ENCODE peak calls at places on chromosome 13, in five cellular contexts. O is IMR-90, V is spleen, L is testis, K is transverse colon. Z is an unnamed sample.

GRCh38 chr13:93640452-93640851 is 413.8 kb downstream of the GPC6 start:
- DNase-seq in O (no peak), V (no peak), L (no peak), K (no peak), Z (no peak)

GRCh38 chr13:38952827-38953226 is 37.8 kb downstream of the STOML3 start:
- DNase-seq in O (no peak), V (no peak), L (no peak), K (no peak), Z (no peak)

GRCh38 chr13:113231306-113232207 is 22.1 kb downstream of the CUL4A start:
- DNase-seq in O (no peak), V (no peak), L (no peak), K (no peak), Z (no peak)

GRCh38 chr13:35836476-35836875 is 294.7 kb downstream of the DCLK1 start:
- DNase-seq in O (no peak), V (no peak), L (no peak), K (no peak), Z (no peak)

GRCh38 chr13:19957320-19958118 is 1.0 kb upstream of the ZMYM2 start:
- DNase-seq in O (peak; percentile 18), V (peak; percentile 94), L (peak; percentile 94), K (peak; percentile 82), Z (peak; percentile 79)

GRCh38 chr13:80082396-80083096 is 258.4 kb downstream of the SPRY2 start:
- DNase-seq in O (peak; percentile 74), V (no peak), L (no peak), K (no peak), Z (no peak)

GRCh38 chr13:46810440-46810839 is 13.5 kb upstream of the ESD start:
- DNase-seq in O (no peak), V (no peak), L (no peak), K (no peak), Z (no peak)

GRCh38 chr13:78129850-78130249 is 211.2 kb upstream of the EDNRB start:
- DNase-seq in O (no peak), V (no peak), L (no peak), K (no peak), Z (no peak)

GRCh38 chr13:52921194-52921593 is 72.8 kb upstream of the PCDH8 start:
- DNase-seq in O (no peak), V (no peak), L (no peak), K (no peak), Z (no peak)

GRCh38 chr13:31223640-31224039 is 23.9 kb downstream of the B3GLCT start:
- DNase-seq in O (no peak), V (no peak), L (no peak), K (no peak), Z (no peak)

GRCh38 chr13:109191422-109191821 is 562.0 kb downstream of the MYO16 start:
- DNase-seq in O (no peak), V (no peak), L (no peak), K (no peak), Z (no peak)

GRCh38 chr13:20351279-20352022 is 119.3 kb upstream of the GJB6 start:
- DNase-seq in O (peak; percentile 75), V (no peak), L (no peak), K (no peak), Z (peak; percentile 17)

GRCh38 chr13:32428581-32429072 is 697 bp upstream of the N4BP2L1 start:
- DNase-seq in O (no peak), V (no peak), L (no peak), K (no peak), Z (no peak)

GRCh38 chr13:44436589-44437337 is 63.1 kb downstream of the SERP2 start:
- DNase-seq in O (peak; percentile 94), V (peak; percentile 91), L (peak; percentile 98), K (peak; percentile 97), Z (peak; percentile 93)

GRCh38 chr13:93775507-93776108 is 549.0 kb downstream of the GPC6 start:
- DNase-seq in O (peak; percentile 85), V (no peak), L (no peak), K (no peak), Z (no peak)

GRCh38 chr13:52925775-52926285 is 77.4 kb upstream of the PCDH8 start:
- DNase-seq in O (no peak), V (no peak), L (no peak), K (no peak), Z (no peak)

GRCh38 chr13:43908156-43909126 is 28.7 kb downstream of the LACC1 start:
- DNase-seq in O (peak; percentile 91), V (no peak), L (peak; percentile 34), K (no peak), Z (peak; percentile 33)

GRCh38 chr13:113922412-113923118 is 51.3 kb downstream of the C13orf46 start:
- DNase-seq in O (no peak), V (peak; percentile 46), L (peak; percentile 11), K (no peak), Z (no peak)

GRCh38 chr13:99564389-99564788 is 63.1 kb downstream of the TM9SF2 start:
- DNase-seq in O (no peak), V (no peak), L (no peak), K (no peak), Z (no peak)

GRCh38 chr13:109272595-109273325 is 513.6 kb downstream of the IRS2 start:
- DNase-seq in O (peak; percentile 29), V (no peak), L (no peak), K (no peak), Z (no peak)

GRCh38 chr13:80712026-80712425 is 371.1 kb upstream of the SPRY2 start:
- DNase-seq in O (no peak), V (no peak), L (no peak), K (no peak), Z (no peak)

GRCh38 chr13:34672631-34673030 is 269.4 kb upstream of the NBEA start:
- DNase-seq in O (no peak), V (no peak), L (no peak), K (no peak), Z (no peak)

GRCh38 chr13:46628622-46629365 is 75.8 kb downstream of the LRCH1 start:
- DNase-seq in O (no peak), V (no peak), L (no peak), K (no peak), Z (no peak)

GRCh38 chr13:112831196-112831595 is 137.8 kb upstream of the MCF2L start:
- DNase-seq in O (no peak), V (no peak), L (no peak), K (no peak), Z (no peak)

GRCh38 chr13:85729296-85729695 is 69.9 kb downstream of the SLITRK6 start:
- DNase-seq in O (peak; percentile 78), V (no peak), L (no peak), K (no peak), Z (no peak)

GRCh38 chr13:79631260-79631659 is 150.3 kb downstream of the NDFIP2 start:
- DNase-seq in O (peak; percentile 49), V (no peak), L (no peak), K (no peak), Z (peak; percentile 9)

GRCh38 chr13:46211521-46212351 is at the start of gene LRRC63:
- DNase-seq in O (no peak), V (peak; percentile 96), L (peak; percentile 89), K (peak; percentile 87), Z (peak; percentile 71)

GRCh38 chr13:81745391-81745790 is 1404.5 kb upstream of the SPRY2 start:
- DNase-seq in O (no peak), V (no peak), L (no peak), K (no peak), Z (no peak)

GRCh38 chr13:98199480-98199879 is 22.4 kb upstream of the RNF113B start:
- DNase-seq in O (peak; percentile 54), V (no peak), L (no peak), K (no peak), Z (no peak)

GRCh38 chr13:99015606-99016520 is 38.0 kb upstream of the DOCK9 start:
- DNase-seq in O (no peak), V (no peak), L (no peak), K (no peak), Z (no peak)

GRCh38 chr13:99969368-99969933 is 2.1 kb downstream of the ZIC5 start:
- DNase-seq in O (no peak), V (no peak), L (no peak), K (no peak), Z (no peak)

GRCh38 chr13:112963641-112964040 is 5.4 kb upstream of the MCF2L start:
- DNase-seq in O (no peak), V (peak; percentile 63), L (no peak), K (peak; percentile 6), Z (peak; percentile 6)

GRCh38 chr13:61765181-61765742 is 349.6 kb upstream of the PCDH20 start:
- DNase-seq in O (no peak), V (no peak), L (no peak), K (no peak), Z (no peak)

GRCh38 chr13:82947121-82948077 is 934.9 kb downstream of the SLITRK1 start:
- DNase-seq in O (peak; percentile 2), V (no peak), L (no peak), K (no peak), Z (no peak)

GRCh38 chr13:35279500-35279899 is 197.0 kb downstream of the MAB21L1 start:
- DNase-seq in O (no peak), V (no peak), L (no peak), K (no peak), Z (no peak)

GRCh38 chr13:113508531-113509254 is 18.2 kb upstream of the DCUN1D2 start:
- DNase-seq in O (no peak), V (no peak), L (no peak), K (no peak), Z (no peak)

GRCh38 chr13:42832341-42833153 is 51.2 kb downstream of the FAM216B start:
- DNase-seq in O (peak; percentile 94), V (no peak), L (no peak), K (peak; percentile 31), Z (peak; percentile 6)

DNA sequence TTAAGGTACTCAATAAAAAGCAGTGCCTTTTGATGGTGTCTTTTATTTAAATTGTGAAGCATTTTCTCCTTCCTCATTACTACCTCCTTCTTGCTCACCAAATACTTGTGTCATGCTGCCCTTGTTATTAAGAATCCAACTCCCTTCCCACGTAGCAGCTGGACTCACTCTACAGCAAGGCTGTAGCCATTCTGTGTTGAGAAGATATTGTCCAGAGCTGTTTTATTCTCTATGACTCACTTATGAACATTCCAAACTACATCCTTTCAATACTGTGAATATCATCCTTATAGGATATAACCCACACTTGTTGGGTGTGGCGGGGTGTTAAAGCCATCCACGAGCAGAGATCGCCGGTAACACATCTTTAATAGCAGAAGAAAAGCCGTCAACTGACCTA is 1671.5 kb upstream of the SLC10A2 start:
- DNase-seq in O (no peak), V (no peak), L (no peak), K (no peak), Z (no peak)
- H3K9me3 ChIP-seq in O (peaks cover 2% of the 10 kb centered on the region), V (no peaks in the 10 kb centered on the region), L (no peaks in the 10 kb centered on the region), K (no peaks in the 10 kb centered on the region), Z (no peaks in the 10 kb centered on the region)

DNA sequence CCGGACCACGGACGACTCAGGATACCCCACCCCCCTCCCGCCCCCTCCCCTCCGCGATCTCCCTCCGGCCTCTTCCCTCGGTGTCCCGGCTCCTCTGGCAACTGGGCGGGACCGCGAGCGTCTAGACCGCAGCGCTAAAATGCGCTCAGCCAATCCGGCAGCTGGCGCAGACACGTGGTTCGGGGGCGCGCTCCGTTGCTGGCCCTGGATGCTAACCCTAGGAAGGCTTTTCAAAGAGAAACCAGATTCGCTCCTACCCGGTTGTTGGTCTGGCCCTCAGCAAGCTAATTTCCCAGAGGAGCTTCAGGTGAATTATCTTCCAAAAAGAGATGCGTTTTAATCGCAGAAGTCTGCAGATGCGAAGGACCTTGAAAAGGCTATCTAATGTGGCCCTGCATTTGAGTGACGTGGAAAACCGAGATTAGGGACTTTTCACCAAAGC is at the start of gene DZIP1:
- DNase-seq in O (peak; percentile 83), V (peak; percentile 77), L (peak; percentile 83), K (peak; percentile 65), Z (peak; percentile 82)
- TF ChIP-seq POLR2A in O (peak; percentile 81), V (no peak), L (no peak), K (no peak), Z (peak; percentile 6)

GRCh38 chr13:101499406-101499805 is 46.9 kb downstream of the ITGBL1 start:
- DNase-seq in O (peak; percentile 10), V (no peak), L (no peak), K (no peak), Z (no peak)
- H3K4me3 ChIP-seq in O (no peak overlapping the region), V (no peak overlapping the region), L (no peak overlapping the region), K (no peak overlapping the region), Z (no peak overlapping the region)

GRCh38 chr13:96958286-96958891 is 35.9 kb downstream of the OXGR1 start:
- DNase-seq in O (peak; percentile 13), V (no peak), L (peak; percentile 30), K (no peak), Z (peak; percentile 28)
- H3K9me3 ChIP-seq in O (no peaks in the 10 kb centered on the region), V (peaks cover 1% of the 10 kb centered on the region), L (no peaks in the 10 kb centered on the region), K (no peaks in the 10 kb centered on the region), Z (no peaks in the 10 kb centered on the region)

Z was measured in body of pancreas.